ENCODE peak calls at places on chromosome 15, in seven cellular contexts. I is pancreas, D is transverse colon, K is RWPE2, N is cardiac fibroblast, X is endodermal cell, W is astrocyte of the spinal cord. Q is an unnamed sample.

GRCh38 chr15:98657721-98658120 is 9.4 kb downstream of the IGF1R start:
- DNase-seq in I (no peak), D (no peak), K (no peak), N (peak; percentile 40), X (peak; percentile 50), W (no peak), Q (no peak)

GRCh38 chr15:91890614-91891013 is 37.1 kb downstream of the SLCO3A1 start:
- DNase-seq in I (no peak), D (no peak), K (peak; percentile 90), N (peak; percentile 62), X (no peak), W (peak; percentile 32), Q (no peak)

GRCh38 chr15:51004103-51004536 is 90.6 kb downstream of the TNFAIP8L3 start:
- DNase-seq in I (no peak), D (no peak), K (no peak), N (peak; percentile 85), X (peak; percentile 59), W (peak; percentile 4), Q (peak; percentile 51)

GRCh38 chr15:50134524-50135024 is 15.5 kb upstream of the ATP8B4 start:
- DNase-seq in I (no peak), D (no peak), K (no peak), N (peak; percentile 84), X (no peak), W (peak; percentile 85), Q (peak; percentile 80)

GRCh38 chr15:58329781-58330467 is 101.9 kb upstream of the LIPC start:
- DNase-seq in I (peak; percentile 48), D (peak; percentile 17), K (no peak), N (no peak), X (peak; percentile 69), W (no peak), Q (peak; percentile 71)

GRCh38 chr15:72472907-72473669 is 1.0 kb upstream of the ARIH1 start:
- DNase-seq in I (no peak), D (no peak), K (no peak), N (peak; percentile 54), X (no peak), W (peak; percentile 38), Q (peak; percentile 47)

GRCh38 chr15:70051948-70052633 is 45.6 kb downstream of the TLE3 start:
- DNase-seq in I (no peak), D (no peak), K (peak; percentile 54), N (no peak), X (no peak), W (no peak), Q (no peak)

GRCh38 chr15:87557871-87558270 is 698.7 kb downstream of the NTRK3 start:
- DNase-seq in I (no peak), D (no peak), K (no peak), N (peak; percentile 19), X (no peak), W (no peak), Q (no peak)

GRCh38 chr15:92112711-92113110 is 259.2 kb downstream of the SLCO3A1 start:
- DNase-seq in I (no peak), D (no peak), K (no peak), N (no peak), X (no peak), W (no peak), Q (no peak)

GRCh38 chr15:26082833-26083174 is 219.7 kb upstream of the ATP10A start:
- DNase-seq in I (peak; percentile 24), D (no peak), K (no peak), N (peak; percentile 54), X (no peak), W (peak; percentile 0), Q (peak; percentile 14)

GRCh38 chr15:70856884-70857546 is 3.1 kb upstream of the LARP6 start:
- DNase-seq in I (no peak), D (peak; percentile 47), K (peak; percentile 95), N (peak; percentile 99), X (no peak), W (peak; percentile 98), Q (peak; percentile 99)

GRCh38 chr15:77904901-77905300 is 172.6 kb downstream of the TBC1D2B start:
- DNase-seq in I (no peak), D (no peak), K (no peak), N (no peak), X (no peak), W (no peak), Q (no peak)

GRCh38 chr15:70109982-70110381 is 12.3 kb upstream of the TLE3 start:
- DNase-seq in I (no peak), D (no peak), K (no peak), N (no peak), X (no peak), W (no peak), Q (no peak)

GRCh38 chr15:78873796-78874761 is 1.4 kb downstream of the MORF4L1 start:
- DNase-seq in I (no peak), D (peak; percentile 24), K (no peak), N (peak; percentile 42), X (no peak), W (no peak), Q (peak; percentile 52)

GRCh38 chr15:92101706-92102434 is 248.4 kb downstream of the SLCO3A1 start:
- DNase-seq in I (no peak), D (no peak), K (no peak), N (no peak), X (no peak), W (no peak), Q (no peak)

GRCh38 chr15:36599824-36600365 is 20.5 kb downstream of the CDIN1 start:
- DNase-seq in I (no peak), D (no peak), K (no peak), N (no peak), X (no peak), W (no peak), Q (no peak)

GRCh38 chr15:61228025-61228901 is 839 bp downstream of the RORA start:
- DNase-seq in I (peak; percentile 15), D (no peak), K (no peak), N (peak; percentile 40), X (peak; percentile 77), W (peak; percentile 24), Q (peak; percentile 27)

GRCh38 chr15:24068102-24068501 is 381.0 kb upstream of the NDN start:
- DNase-seq in I (peak; percentile 67), D (peak; percentile 60), K (no peak), N (no peak), X (no peak), W (no peak), Q (no peak)

GRCh38 chr15:99441427-99441766 is 124.4 kb upstream of the MEF2A start:
- DNase-seq in I (no peak), D (no peak), K (no peak), N (no peak), X (no peak), W (no peak), Q (no peak)

GRCh38 chr15:93027413-93027812 is 61.6 kb downstream of the RGMA start:
- DNase-seq in I (no peak), D (no peak), K (peak; percentile 56), N (no peak), X (peak; percentile 42), W (no peak), Q (no peak)

GRCh38 chr15:22944651-22945050 is 35.5 kb downstream of the CYFIP1 start:
- DNase-seq in I (peak; percentile 63), D (peak; percentile 82), K (peak; percentile 81), N (no peak), X (no peak), W (no peak), Q (no peak)

DNA sequence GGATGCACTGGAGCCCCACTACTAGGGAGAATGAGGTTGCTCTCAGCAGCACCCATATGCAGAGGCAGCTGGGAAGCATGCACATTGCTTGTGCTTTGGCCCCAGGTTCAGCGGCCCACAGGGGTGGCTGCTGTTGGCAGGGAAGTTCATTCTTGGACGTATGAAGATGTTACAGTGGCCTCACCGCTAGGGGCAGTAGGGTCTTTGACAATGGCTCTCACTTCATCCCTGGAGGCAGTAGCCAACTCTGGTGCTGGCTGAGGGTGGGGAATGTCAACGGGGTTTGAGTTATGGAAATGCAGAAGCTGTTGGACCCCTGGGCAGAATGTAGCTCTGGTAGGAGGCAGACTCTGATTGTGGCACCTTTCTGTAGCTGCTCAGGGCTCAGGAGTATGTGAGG is 279.9 kb downstream of the SCAPER start:
- DNase-seq in I (no peak), D (no peak), K (no peak), N (no peak), X (peak; percentile 83), W (no peak), Q (no peak)
- TF ChIP-seq CTCF in I (no peak), D (no peak), K (no peak), N (no peak), X (peak; percentile 72), W (no peak), Q (no peak)

GRCh38 chr15:73924258-73924921 is 1.9 kb upstream of the LOXL1 start:
- DNase-seq in I (no peak), D (no peak), K (no peak), N (peak; percentile 90), X (peak; percentile 68), W (peak; percentile 90), Q (peak; percentile 76)

GRCh38 chr15:73922186-73923151 is 3.8 kb upstream of the LOXL1 start:
- DNase-seq in I (no peak), D (no peak), K (no peak), N (peak; percentile 81), X (peak; percentile 84), W (peak; percentile 55), Q (peak; percentile 81)

GRCh38 chr15:73923156-73923487 is 3.1 kb upstream of the LOXL1 start:
- DNase-seq in I (no peak), D (no peak), K (no peak), N (no peak), X (peak; percentile 61), W (no peak), Q (no peak)

GRCh38 chr15:73921257-73921890 is 4.9 kb upstream of the LOXL1 start:
- DNase-seq in I (no peak), D (no peak), K (no peak), N (no peak), X (no peak), W (no peak), Q (no peak)

GRCh38 chr15:73923488-73924164 is 2.6 kb upstream of the LOXL1 start:
- DNase-seq in I (no peak), D (no peak), K (no peak), N (no peak), X (no peak), W (no peak), Q (no peak)
- H3K4me3 ChIP-seq in I (no peak overlapping the region), D (no peak overlapping the region), K (no peak overlapping the region), N (no peak overlapping the region), X (no peak overlapping the region), W (no peak overlapping the region), Q (no peak overlapping the region)

GRCh38 chr15:59687831-59688230 is 1.3 kb downstream of the BNIP2 start:
- DNase-seq in I (no peak), D (no peak), K (no peak), N (peak; percentile 67), X (no peak), W (peak; percentile 24), Q (peak; percentile 48)
- TF ChIP-seq CTCF in I (no peak), D (peak; percentile 42), K (no peak), N (peak; percentile 3), X (no peak), W (no peak), Q (no peak)

DNA sequence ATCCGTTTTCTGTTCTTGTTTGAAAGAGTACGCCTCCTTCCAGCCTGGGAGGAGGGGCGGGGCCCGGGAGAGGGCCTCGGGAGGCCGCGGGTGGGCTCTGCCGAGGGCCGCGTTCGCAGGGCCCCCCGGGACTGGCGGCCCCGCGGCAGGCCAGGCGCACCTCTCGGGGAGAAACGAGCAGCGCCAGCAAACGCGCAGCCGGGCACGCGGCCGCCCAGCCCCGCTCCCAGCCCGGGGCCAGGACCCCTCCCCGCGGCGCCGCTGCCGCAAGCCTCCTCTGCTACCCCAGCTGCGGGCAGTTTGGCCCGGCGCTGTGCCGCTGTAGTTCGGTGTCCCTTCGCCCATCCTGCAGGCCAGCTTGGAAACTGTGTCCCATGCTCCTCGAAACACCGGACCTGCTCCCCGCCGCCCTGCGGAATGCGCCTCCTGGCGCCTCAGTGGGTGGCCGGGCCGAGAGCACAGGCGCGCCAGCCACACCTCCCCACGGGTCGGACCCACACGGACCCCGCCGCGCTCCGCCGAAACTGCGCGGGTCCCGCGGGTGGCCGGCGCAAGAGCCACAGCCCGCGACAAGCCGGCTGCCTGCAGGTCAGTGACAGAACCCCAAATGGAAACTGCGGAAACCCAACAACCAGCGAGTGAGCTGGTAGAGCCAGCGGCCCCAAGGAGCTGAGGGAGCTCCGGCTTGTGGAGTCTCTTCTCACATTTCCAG is 2.2 kb downstream of the OCA2 start:
- DNase-seq in I (no peak), D (no peak), K (no peak), N (no peak), X (peak; percentile 79), W (no peak), Q (no peak)
- H3K4me3 ChIP-seq in I (peak overlapping the region; percentile 49), D (peak overlapping the region; percentile 56), K (peak overlapping the region; percentile 22), N (peak overlapping the region; percentile 49), X (peak overlapping the region; percentile 68), W (peak overlapping the region; percentile 44), Q (peak overlapping the region; percentile 59)

Q was measured in fibroblast of villous mesenchyme.